ENCODE peak calls at places on chromosome 20, in six cellular contexts. W is heart left ventricle; J is CD8-positive, alpha-beta memory T cell; O is IMR-90; T is aorta; Z is CD4-positive, alpha-beta memory T cell. A is an unnamed sample.

GRCh38 chr20:25009218-25010145 is 16.9 kb upstream of the APMAP start:
- DNase-seq in W (peak; percentile 29), J (no peak), O (no peak), T (no peak), Z (no peak), A (no peak)

GRCh38 chr20:1469925-1470571 is 3.4 kb upstream of the NSFL1C start:
- DNase-seq in W (peak; percentile 72), J (no peak), O (peak; percentile 100), T (peak; percentile 93), Z (no peak), A (peak; percentile 69)

GRCh38 chr20:10802201-10802600 is 128.4 kb upstream of the JAG1 start:
- DNase-seq in W (no peak), J (no peak), O (peak; percentile 66), T (no peak), Z (no peak), A (no peak)

GRCh38 chr20:6765469-6766058 is 1.9 kb upstream of the BMP2 start:
- DNase-seq in W (no peak), J (no peak), O (peak; percentile 61), T (no peak), Z (no peak), A (no peak)

GRCh38 chr20:41361757-41362747 is 4.6 kb downstream of the EMILIN3 start:
- DNase-seq in W (no peak), J (no peak), O (no peak), T (no peak), Z (no peak), A (no peak)

GRCh38 chr20:10074513-10074912 is 39.7 kb downstream of the ANKEF1 start:
- DNase-seq in W (no peak), J (no peak), O (peak; percentile 90), T (peak; percentile 49), Z (no peak), A (peak; percentile 15)

GRCh38 chr20:22901164-22901563 is 133.9 kb upstream of the SSTR4 start:
- DNase-seq in W (no peak), J (no peak), O (no peak), T (no peak), Z (no peak), A (no peak)

GRCh38 chr20:63047267-63047666 is 40.5 kb upstream of the BHLHE23 start:
- DNase-seq in W (no peak), J (no peak), O (no peak), T (peak; percentile 17), Z (no peak), A (no peak)

GRCh38 chr20:760751-761417 is 7.4 kb downstream of the SLC52A3 start:
- DNase-seq in W (no peak), J (no peak), O (no peak), T (peak; percentile 49), Z (peak; percentile 4), A (no peak)

GRCh38 chr20:5118220-5119142 is 1.3 kb downstream of the PCNA start:
- DNase-seq in W (no peak), J (no peak), O (no peak), T (no peak), Z (no peak), A (no peak)

GRCh38 chr20:21936720-21937380 is 231.4 kb downstream of the PAX1 start:
- DNase-seq in W (no peak), J (no peak), O (no peak), T (no peak), Z (no peak), A (no peak)

GRCh38 chr20:45404438-45404837 is 3.7 kb upstream of the DBNDD2 start:
- DNase-seq in W (no peak), J (no peak), O (no peak), T (no peak), Z (no peak), A (no peak)

GRCh38 chr20:44115762-44116644 is 71.0 kb downstream of the JPH2 start:
- DNase-seq in W (no peak), J (no peak), O (no peak), T (no peak), Z (no peak), A (no peak)

GRCh38 chr20:53611449-53611894 is 17.8 kb upstream of the ZNF217 start:
- DNase-seq in W (peak; percentile 25), J (no peak), O (peak; percentile 99), T (peak; percentile 62), Z (no peak), A (no peak)

GRCh38 chr20:38201356-38201755 is 36.3 kb upstream of the TGM2 start:
- DNase-seq in W (no peak), J (no peak), O (peak; percentile 93), T (peak; percentile 71), Z (no peak), A (no peak)

GRCh38 chr20:4764805-4765204 is 43.1 kb downstream of the PRND start:
- DNase-seq in W (no peak), J (no peak), O (no peak), T (no peak), Z (no peak), A (no peak)

GRCh38 chr20:4300921-4301320 is 285.6 kb upstream of the RNF24 start:
- DNase-seq in W (no peak), J (no peak), O (no peak), T (no peak), Z (no peak), A (no peak)

GRCh38 chr20:6920991-6921613 is 153.6 kb downstream of the BMP2 start:
- DNase-seq in W (no peak), J (no peak), O (no peak), T (no peak), Z (no peak), A (no peak)

GRCh38 chr20:35151739-35152138 is 4.6 kb upstream of the EDEM2 start:
- DNase-seq in W (no peak), J (no peak), O (peak; percentile 41), T (no peak), Z (no peak), A (no peak)

GRCh38 chr20:22511943-22512910 is 72.1 kb downstream of the FOXA2 start:
- DNase-seq in W (no peak), J (no peak), O (no peak), T (no peak), Z (no peak), A (no peak)

GRCh38 chr20:23349338-23350006 is 1.1 kb upstream of the NXT1 start:
- DNase-seq in W (no peak), J (no peak), O (no peak), T (no peak), Z (no peak), A (no peak)

DNA sequence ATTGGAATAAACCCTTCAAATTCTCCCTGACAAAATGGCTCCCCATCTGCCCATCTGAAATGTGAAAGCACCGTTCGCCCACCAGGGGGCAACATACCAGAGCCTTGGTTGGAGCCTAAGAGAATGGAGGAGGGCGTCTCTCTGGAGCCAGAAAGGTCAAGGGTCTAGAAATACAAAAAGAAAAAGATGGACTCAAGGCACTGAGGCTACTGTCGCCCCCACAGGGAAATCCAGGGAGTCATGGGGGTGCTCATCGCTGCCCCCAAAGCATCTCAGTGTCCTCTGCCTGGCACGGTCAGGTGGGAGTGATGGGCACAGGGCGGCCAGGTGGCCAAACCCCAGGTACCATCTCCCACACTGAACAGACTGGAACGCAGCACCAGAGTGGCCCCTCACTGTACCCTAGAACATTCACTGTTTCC is 136.3 kb downstream of the ZMYND8 start:
- DNase-seq in W (no peak), J (peak; percentile 10), O (no peak), T (no peak), Z (peak; percentile 29), A (no peak)
- H3K36me3 ChIP-seq in W (no peaks in the 10 kb centered on the region), J (peaks cover 42% of the 10 kb centered on the region), O (peaks cover 43% of the 10 kb centered on the region), T (peaks cover 12% of the 10 kb centered on the region), Z (peaks cover 60% of the 10 kb centered on the region), A (peaks cover 88% of the 10 kb centered on the region)

DNA sequence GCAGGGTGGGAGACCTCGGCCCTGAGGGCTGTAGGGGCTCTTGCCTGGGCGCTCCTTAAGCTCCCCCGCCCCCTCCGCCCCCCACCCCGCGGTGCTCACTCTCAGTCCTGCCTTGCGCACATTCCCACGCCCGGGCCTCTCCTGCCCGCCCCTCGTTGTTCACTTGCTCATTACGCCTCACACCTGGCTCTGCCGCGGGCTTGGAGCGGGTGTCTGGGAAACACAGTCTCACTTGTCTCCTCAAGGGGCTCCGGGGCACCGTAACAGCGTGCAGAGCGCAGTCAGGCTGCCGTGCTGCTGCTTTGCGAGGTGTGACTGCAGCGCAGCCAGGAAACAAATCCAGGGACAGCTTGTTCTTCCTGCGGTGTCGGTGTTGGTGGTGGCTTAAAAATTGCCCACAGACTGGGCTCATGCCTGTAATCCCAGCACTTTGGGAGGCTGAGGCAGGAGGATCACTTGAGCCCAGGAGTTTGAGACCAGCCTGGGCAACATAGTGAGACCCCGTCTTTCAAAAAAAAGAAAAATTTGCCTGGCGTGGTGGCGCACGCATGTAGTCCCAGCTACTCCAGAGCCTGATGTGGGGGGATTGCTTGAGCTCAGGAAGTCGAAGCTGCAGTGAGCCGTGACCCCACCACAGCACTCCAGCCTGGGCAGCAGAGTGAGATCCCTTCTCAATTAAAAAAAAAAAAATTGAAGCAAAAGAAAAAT is 4.6 kb downstream of the NPBWR2 start:
- DNase-seq in W (peak; percentile 16), J (no peak), O (no peak), T (peak; percentile 35), Z (no peak), A (peak; percentile 16)
- H3K4me3 ChIP-seq in W (peak overlapping the region; percentile 54), J (no peak overlapping the region), O (no peak overlapping the region), T (no peak overlapping the region), Z (no peak overlapping the region), A (peak overlapping the region; percentile 67)

GRCh38 chr20:17646209-17646717 is 35.8 kb downstream of the RRBP1 start:
- DNase-seq in W (no peak), J (no peak), O (no peak), T (peak; percentile 24), Z (no peak), A (no peak)

GRCh38 chr20:17647391-17648305 is 34.4 kb downstream of the RRBP1 start:
- DNase-seq in W (no peak), J (no peak), O (no peak), T (no peak), Z (no peak), A (no peak)

GRCh38 chr20:17648306-17648646 is 33.8 kb downstream of the RRBP1 start:
- DNase-seq in W (no peak), J (no peak), O (no peak), T (no peak), Z (no peak), A (no peak)

GRCh38 chr20:17645546-17646208 is 36.4 kb downstream of the RRBP1 start:
- DNase-seq in W (no peak), J (no peak), O (no peak), T (peak; percentile 22), Z (no peak), A (no peak)

GRCh38 chr20:17646901-17647301 is 35.1 kb downstream of the RRBP1 start:
- DNase-seq in W (no peak), J (no peak), O (no peak), T (peak; percentile 30), Z (no peak), A (no peak)
- H3K4me1 ChIP-seq in W (peaks cover 19% of the 10 kb centered on the region), J (no peaks in the 10 kb centered on the region), O (peaks cover 38% of the 10 kb centered on the region), T (no peaks in the 10 kb centered on the region), Z (no peaks in the 10 kb centered on the region), A (peaks cover 100% of the 10 kb centered on the region)

GRCh38 chr20:60268502-60268901 is 310.3 kb downstream of the CDH26 start:
- DNase-seq in W (no peak), J (no peak), O (no peak), T (no peak), Z (no peak), A (no peak)
- H3K36me3 ChIP-seq in W (no peaks in the 10 kb centered on the region), J (no peaks in the 10 kb centered on the region), O (no peaks in the 10 kb centered on the region), T (no peaks in the 10 kb centered on the region), Z (no peaks in the 10 kb centered on the region), A (no peaks in the 10 kb centered on the region)

DNA sequence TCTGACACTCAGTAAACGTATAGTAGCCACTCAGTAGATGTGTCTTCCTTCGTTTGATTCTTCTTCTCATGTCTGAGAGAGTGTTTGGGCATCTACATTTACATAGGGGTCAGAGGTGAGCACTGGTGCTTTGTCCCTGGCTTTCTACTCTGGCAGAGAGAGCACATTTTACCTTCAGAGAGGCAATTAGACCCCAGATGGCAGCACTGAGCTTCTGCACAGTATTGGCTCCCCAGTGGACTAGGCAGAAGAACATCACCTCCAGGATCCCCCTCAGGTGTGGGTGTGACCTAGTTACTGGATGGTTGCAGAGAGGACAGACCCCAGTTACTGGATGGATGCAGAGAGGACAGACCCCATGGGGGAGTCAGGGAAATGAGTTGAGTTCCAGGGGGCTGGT is 327.2 kb downstream of the DHX35 start:
- DNase-seq in W (no peak), J (no peak), O (no peak), T (no peak), Z (no peak), A (no peak)
- H3K4me3 ChIP-seq in W (no peak overlapping the region), J (no peak overlapping the region), O (no peak overlapping the region), T (no peak overlapping the region), Z (no peak overlapping the region), A (no peak overlapping the region)